ENCODE peak calls at places on chromosomes 2 and 18, in six cellular contexts. E is IMR-90; S is stimulated activated CD4-positive, alpha-beta T cell treated with anti-CD3 and anti-CD28 coated beads, Interleukin-15, amount 100 ng/mL, for 48 hours; Q is stromal cell of bone marrow; A is iris pigment epithelial cell; J is activated CD8-positive, alpha-beta memory T cell treated with anti-CD3 and anti-CD28 coated beads, Interleukin-2, amount 50 U/mL, for 4 hours. R is an unnamed sample.

GRCh38 chr18:28412521-28412920 is 235.6 kb upstream of the CDH2 start:
- DNase-seq in E (no peak), S (no peak), Q (no peak), A (peak), J (no peak), R (no peak)

GRCh38 chr2:240955306-240956101 is 42.9 kb upstream of the SNED1 start:
- DNase-seq in E (no peak), S (no peak), Q (no peak), A (no peak), J (peak), R (no peak)

GRCh38 chr2:28802975-28803429 is 7.6 kb upstream of the SPDYA start:
- DNase-seq in E (peak), S (no peak), Q (no peak), A (peak), J (no peak), R (no peak)

GRCh38 chr2:11784747-11785610 is 38.5 kb downstream of the LPIN1 start:
- DNase-seq in E (peak), S (no peak), Q (no peak), A (peak), J (peak), R (peak)

GRCh38 chr2:38000485-38001222 is 75.3 kb downstream of the CYP1B1 start:
- DNase-seq in E (no peak), S (no peak), Q (no peak), A (no peak), J (no peak), R (no peak)

GRCh38 chr18:53991805-53992204 is 232.7 kb downstream of the MBD2 start:
- DNase-seq in E (no peak), S (no peak), Q (peak), A (peak), J (no peak), R (no peak)

GRCh38 chr2:235564884-235565530 is 71.2 kb downstream of the AGAP1 start:
- DNase-seq in E (no peak), S (no peak), Q (no peak), A (no peak), J (no peak), R (peak)

GRCh38 chr2:240374085-240374907 is 61.2 kb upstream of the GPC1 start:
- DNase-seq in E (peak), S (no peak), Q (peak), A (peak), J (no peak), R (peak)

GRCh38 chr18:26429535-26429934 is 118.8 kb downstream of the KCTD1 start:
- DNase-seq in E (peak), S (no peak), Q (peak), A (peak), J (no peak), R (no peak)

GRCh38 chr2:54966165-54966819 is 84.0 kb downstream of the RTN4 start:
- DNase-seq in E (no peak), S (no peak), Q (no peak), A (no peak), J (no peak), R (no peak)

GRCh38 chr18:5961097-5961827 is 65.9 kb upstream of the TMEM200C start:
- DNase-seq in E (no peak), S (no peak), Q (no peak), A (no peak), J (no peak), R (no peak)

GRCh38 chr2:64263315-64263714 is 119.1 kb upstream of the PELI1 start:
- DNase-seq in E (peak), S (no peak), Q (no peak), A (peak), J (no peak), R (no peak)

GRCh38 chr2:236776695-236777251 is 207.1 kb downstream of the ACKR3 start:
- DNase-seq in E (peak), S (no peak), Q (peak), A (peak), J (no peak), R (no peak)

GRCh38 chr2:222751821-222752719 is 80.6 kb downstream of the MOGAT1 start:
- DNase-seq in E (no peak), S (no peak), Q (no peak), A (peak), J (no peak), R (no peak)

GRCh38 chr2:227472265-227473018 is 486 bp downstream of the AGFG1 start:
- DNase-seq in E (no peak), S (no peak), Q (no peak), A (peak), J (peak), R (peak)

GRCh38 chr2:8583400-8584173 is 98.3 kb upstream of the ID2 start:
- DNase-seq in E (peak), S (peak), Q (no peak), A (peak), J (peak), R (peak)

GRCh38 chr2:113973856-113974255 is 84.0 kb downstream of the ACTR3 start:
- DNase-seq in E (no peak), S (no peak), Q (no peak), A (no peak), J (no peak), R (no peak)

GRCh38 chr2:215811003-215811402 is 202.3 kb downstream of the MREG start:
- DNase-seq in E (no peak), S (no peak), Q (no peak), A (no peak), J (no peak), R (no peak)

GRCh38 chr2:46849080-46849715 is 66.4 kb downstream of the MCFD2 start:
- DNase-seq in E (peak), S (no peak), Q (no peak), A (peak), J (no peak), R (peak)

GRCh38 chr2:128440666-128441340 is 122.1 kb upstream of the HS6ST1 start:
- DNase-seq in E (no peak), S (no peak), Q (no peak), A (no peak), J (peak), R (no peak)

GRCh38 chr18:45540146-45540545 is 75.1 kb upstream of the SLC14A2 start:
- DNase-seq in E (no peak), S (no peak), Q (no peak), A (no peak), J (no peak), R (no peak)

GRCh38 chr2:112750560-112750843 is 13.9 kb downstream of the CKAP2L start:
- DNase-seq in E (peak), S (no peak), Q (no peak), A (no peak), J (no peak), R (no peak)

GRCh38 chr2:40097691-40098376 is 318.8 kb upstream of the THUMPD2 start:
- DNase-seq in E (peak), S (no peak), Q (peak), A (peak), J (no peak), R (no peak)

GRCh38 chr2:148756292-148756975 is 111.9 kb downstream of the EPC2 start:
- DNase-seq in E (peak), S (no peak), Q (no peak), A (peak), J (no peak), R (no peak)

GRCh38 chr2:7819316-7819715 is 862.5 kb upstream of the ID2 start:
- DNase-seq in E (no peak), S (no peak), Q (no peak), A (no peak), J (no peak), R (no peak)

GRCh38 chr2:187689372-187689771 is 135.1 kb upstream of the TFPI start:
- DNase-seq in E (peak), S (no peak), Q (no peak), A (peak), J (no peak), R (no peak)

GRCh38 chr2:44939074-44940052 is 2.1 kb upstream of the SIX3 start:
- DNase-seq in E (no peak), S (no peak), Q (no peak), A (no peak), J (no peak), R (no peak)

GRCh38 chr2:240467149-240467642 is 31.7 kb downstream of the GPC1 start:
- DNase-seq in E (no peak), S (no peak), Q (no peak), A (no peak), J (peak), R (peak)

GRCh38 chr2:12330916-12331315 is 385.8 kb upstream of the TRIB2 start:
- DNase-seq in E (peak), S (no peak), Q (no peak), A (peak), J (no peak), R (no peak)

GRCh38 chr18:46321954-46322353 is 217.8 kb downstream of the HAUS1 start:
- DNase-seq in E (no peak), S (no peak), Q (no peak), A (no peak), J (no peak), R (no peak)

GRCh38 chr18:49071776-49072175 is 121.0 kb upstream of the SMAD7 start:
- DNase-seq in E (no peak), S (no peak), Q (no peak), A (no peak), J (no peak), R (no peak)

GRCh38 chr2:240233891-240234502 is 93.5 kb upstream of the OTOS start:
- DNase-seq in E (no peak), S (no peak), Q (no peak), A (no peak), J (no peak), R (no peak)

GRCh38 chr2:152715854-152716428 is 1.3 kb downstream of the PRPF40A start:
- DNase-seq in E (peak), S (peak), Q (no peak), A (peak), J (no peak), R (no peak)

GRCh38 chr2:143950675-143951074 is 569.2 kb downstream of the ZEB2 start:
- DNase-seq in E (no peak), S (no peak), Q (no peak), A (no peak), J (no peak), R (no peak)

GRCh38 chr2:85875613-85876012 is 13.2 kb downstream of the ST3GAL5 start:
- DNase-seq in E (no peak), S (no peak), Q (no peak), A (no peak), J (no peak), R (no peak)

GRCh38 chr18:60259052-60259681 is 113.4 kb downstream of the MC4R start:
- DNase-seq in E (peak), S (no peak), Q (peak), A (peak), J (no peak), R (no peak)

GRCh38 chr18:9348079-9348671 is 13.6 kb downstream of the TWSG1 start:
- DNase-seq in E (peak), S (no peak), Q (no peak), A (peak), J (no peak), R (no peak)

GRCh38 chr2:119013640-119014039 is 71.6 kb downstream of the MARCO start:
- DNase-seq in E (no peak), S (no peak), Q (no peak), A (no peak), J (no peak), R (no peak)